ENCODE peak calls at places on chromosome 2, in ten cellular contexts. O is OCI-LY7, X is amniotic stem cell, J is T follicular helper cell, Q is neural crest cell, N is NCI-H1092 treated with DMSO at 0.1 percent for 48 hours, T is heart left ventricle, G is PC-3, U is globus pallidus, E is hepatocyte. H is an unnamed sample.

GRCh38 chr2:235749121-235749780 is 255.4 kb downstream of the AGAP1 start:
- DNase-seq in O (no peak), X (peak), J (no peak), Q (no peak), N (no peak), T (no peak), G (no peak), U (no peak), E (peak), H (peak)

GRCh38 chr2:171403181-171403580 is 30.6 kb downstream of the METTL8 start:
- DNase-seq in O (no peak), X (no peak), J (no peak), Q (no peak), N (no peak), T (no peak), G (peak), U (no peak), E (no peak), H (peak)

GRCh38 chr2:196336715-196337617 is 165.6 kb upstream of the STK17B start:
- DNase-seq in O (peak), X (peak), J (no peak), Q (no peak), N (peak), T (no peak), G (peak), U (peak), E (peak), H (peak)

GRCh38 chr2:128313076-128313836 is 5.4 kb downstream of the HS6ST1 start:
- DNase-seq in O (no peak), X (no peak), J (no peak), Q (no peak), N (no peak), T (peak), G (peak), U (no peak), E (peak), H (peak)

GRCh38 chr2:142142595-142142994 is 11.8 kb upstream of the LRP1B start:
- DNase-seq in O (no peak), X (no peak), J (no peak), Q (no peak), N (no peak), T (no peak), G (no peak), U (no peak), E (no peak), H (no peak)

GRCh38 chr2:73101626-73102256 is 11.0 kb downstream of the RAB11FIP5 start:
- DNase-seq in O (no peak), X (no peak), J (no peak), Q (no peak), N (no peak), T (peak), G (peak), U (no peak), E (no peak), H (no peak)

GRCh38 chr2:158047156-158047611 is 54.5 kb upstream of the UPP2 start:
- DNase-seq in O (no peak), X (no peak), J (no peak), Q (no peak), N (no peak), T (no peak), G (no peak), U (no peak), E (no peak), H (no peak)

GRCh38 chr2:236785611-236786057 is 216.0 kb downstream of the ACKR3 start:
- DNase-seq in O (no peak), X (no peak), J (no peak), Q (no peak), N (no peak), T (no peak), G (no peak), U (no peak), E (no peak), H (peak)

GRCh38 chr2:121118951-121119350 is 166.1 kb downstream of the TFCP2L1 start:
- DNase-seq in O (no peak), X (no peak), J (no peak), Q (no peak), N (no peak), T (no peak), G (no peak), U (no peak), E (no peak), H (no peak)

GRCh38 chr2:121336528-121337294 is 51.7 kb upstream of the TFCP2L1 start:
- DNase-seq in O (no peak), X (no peak), J (no peak), Q (no peak), N (no peak), T (no peak), G (no peak), U (no peak), E (no peak), H (no peak)

GRCh38 chr2:85920810-85921545 is 32.2 kb upstream of the ST3GAL5 start:
- DNase-seq in O (no peak), X (no peak), J (no peak), Q (no peak), N (no peak), T (peak), G (peak), U (peak), E (peak), H (peak)

GRCh38 chr2:26034597-26035067 is 748 bp downstream of the RAB10 start:
- DNase-seq in O (no peak), X (no peak), J (no peak), Q (no peak), N (peak), T (no peak), G (peak), U (no peak), E (no peak), H (peak)

GRCh38 chr2:29213871-29214341 is 98.7 kb downstream of the CLIP4 start:
- DNase-seq in O (no peak), X (no peak), J (no peak), Q (no peak), N (no peak), T (no peak), G (peak), U (no peak), E (no peak), H (no peak)

GRCh38 chr2:69509011-69509749 is 71.9 kb upstream of the NFU1 start:
- DNase-seq in O (no peak), X (no peak), J (no peak), Q (no peak), N (no peak), T (peak), G (no peak), U (peak), E (no peak), H (no peak)

GRCh38 chr2:69962986-69963730 is 1.7 kb upstream of the ASPRV1 start:
- DNase-seq in O (no peak), X (no peak), J (no peak), Q (no peak), N (no peak), T (no peak), G (no peak), U (no peak), E (no peak), H (no peak)

GRCh38 chr2:231666171-231667095 is 41.9 kb upstream of the PTMA start:
- DNase-seq in O (peak), X (peak), J (no peak), Q (peak), N (no peak), T (peak), G (peak), U (peak), E (peak), H (peak)

GRCh38 chr2:110103060-110103961 is 12.3 kb downstream of the MALL start:
- DNase-seq in O (no peak), X (no peak), J (no peak), Q (no peak), N (no peak), T (no peak), G (no peak), U (no peak), E (peak), H (no peak)

GRCh38 chr2:84805250-84805917 is 75.5 kb downstream of the TRABD2A start:
- DNase-seq in O (no peak), X (no peak), J (no peak), Q (no peak), N (no peak), T (no peak), G (no peak), U (no peak), E (no peak), H (peak)

GRCh38 chr2:226758886-226759660 is 40.5 kb downstream of the IRS1 start:
- DNase-seq in O (no peak), X (no peak), J (no peak), Q (no peak), N (no peak), T (no peak), G (peak), U (no peak), E (no peak), H (peak)

GRCh38 chr2:43305537-43305936 is 79.1 kb upstream of the ZFP36L2 start:
- DNase-seq in O (no peak), X (no peak), J (no peak), Q (no peak), N (no peak), T (peak), G (no peak), U (peak), E (peak), H (peak)

H was measured in fibroblast of the aortic adventitia.